ENCODE peak calls at places on chromosomes 1 and 21, in four cellular contexts. One of them, this sample, is unnamed.

GRCh38 chr1:149843302-149844041 is 55.9 kb upstream of the BOLA1 start:
- DNase-seq in A549: no peak
- DNase-seq in Panc1: no peak
- DNase-seq in pancreas: no peak
- DNase-seq in this sample: peak; percentile 36

GRCh38 chr21:43645414-43645891 is 13.8 kb downstream of the HSF2BP start:
- DNase-seq in A549: peak; percentile 90
- DNase-seq in pancreas: no peak
- DNase-seq in Panc1: peak; percentile 58
- DNase-seq in this sample: peak; percentile 44

GRCh38 chr1:22918644-22919043 is 54.0 kb downstream of the LACTBL1 start:
- DNase-seq in A549: no peak
- DNase-seq in Panc1: no peak
- DNase-seq in pancreas: no peak
- DNase-seq in this sample: no peak

GRCh38 chr1:27594542-27595510 is 9.1 kb downstream of the AHDC1 start:
- DNase-seq in pancreas: no peak
- DNase-seq in Panc1: no peak
- DNase-seq in A549: no peak
- DNase-seq in this sample: no peak

GRCh38 chr1:81803423-81804103 is 2.8 kb downstream of the ADGRL2 start:
- DNase-seq in pancreas: no peak
- DNase-seq in A549: peak; percentile 29
- DNase-seq in Panc1: no peak
- DNase-seq in this sample: no peak

GRCh38 chr1:156508205-156508954 is 7.8 kb upstream of the MEF2D start:
- DNase-seq in Panc1: no peak
- DNase-seq in A549: no peak
- DNase-seq in pancreas: no peak
- DNase-seq in this sample: no peak

GRCh38 chr1:245512980-245513578 is 358.3 kb downstream of the KIF26B start:
- DNase-seq in A549: no peak
- DNase-seq in Panc1: no peak
- DNase-seq in pancreas: no peak
- DNase-seq in this sample: no peak

GRCh38 chr21:15752763-15753407 is 23.1 kb downstream of the USP25 start:
- DNase-seq in A549: no peak
- DNase-seq in Panc1: no peak
- DNase-seq in pancreas: no peak
- DNase-seq in this sample: no peak

GRCh38 chr1:29686012-29686930 is 449.9 kb downstream of the PTPRU start:
- DNase-seq in Panc1: no peak
- DNase-seq in A549: no peak
- DNase-seq in pancreas: no peak
- DNase-seq in this sample: no peak

GRCh38 chr1:3530086-3530930 is 75.8 kb downstream of the ARHGEF16 start:
- DNase-seq in pancreas: peak; percentile 47
- DNase-seq in A549: no peak
- DNase-seq in Panc1: no peak
- DNase-seq in this sample: no peak

GRCh38 chr1:220710333-220710732 is 20.2 kb downstream of the C1orf115 start:
- DNase-seq in Panc1: no peak
- DNase-seq in pancreas: no peak
- DNase-seq in A549: no peak
- DNase-seq in this sample: no peak

GRCh38 chr1:36446261-36446660 is 4.0 kb downstream of the OSCP1 start:
- DNase-seq in pancreas: no peak
- DNase-seq in Panc1: no peak
- DNase-seq in A549: peak; percentile 34
- DNase-seq in this sample: no peak

GRCh38 chr1:43358121-43358745 is 548 bp upstream of the CDC20 start:
- DNase-seq in A549: peak; percentile 72
- DNase-seq in Panc1: no peak
- DNase-seq in pancreas: no peak
- DNase-seq in this sample: peak; percentile 17

GRCh38 chr1:43994794-43995790 is 3.7 kb downstream of the CCDC24 start:
- DNase-seq in Panc1: no peak
- DNase-seq in pancreas: no peak
- DNase-seq in A549: peak; percentile 53
- DNase-seq in this sample: no peak

GRCh38 chr1:226223157-226223785 is at the start of gene MIXL1:
- DNase-seq in Panc1: no peak
- DNase-seq in pancreas: no peak
- DNase-seq in A549: no peak
- DNase-seq in this sample: no peak

GRCh38 chr1:19361231-19362147 is 49.4 kb downstream of the SLC66A1 start:
- DNase-seq in Panc1: no peak
- DNase-seq in pancreas: no peak
- DNase-seq in A549: no peak
- DNase-seq in this sample: no peak

GRCh38 chr1:30294508-30294907 is 428.9 kb downstream of the MATN1 start:
- DNase-seq in A549: no peak
- DNase-seq in Panc1: no peak
- DNase-seq in pancreas: no peak
- DNase-seq in this sample: no peak

GRCh38 chr1:10186453-10187319 is 23.7 kb upstream of the KIF1B start:
- DNase-seq in A549: no peak
- DNase-seq in Panc1: no peak
- DNase-seq in pancreas: no peak
- DNase-seq in this sample: no peak

GRCh38 chr1:36109041-36109679 is 15.9 kb downstream of the COL8A2 start:
- DNase-seq in pancreas: no peak
- DNase-seq in A549: no peak
- DNase-seq in Panc1: no peak
- DNase-seq in this sample: no peak

GRCh38 chr1:172601046-172601630 is 57.8 kb upstream of the FASLG start:
- DNase-seq in pancreas: no peak
- DNase-seq in Panc1: no peak
- DNase-seq in A549: no peak
- DNase-seq in this sample: no peak

GRCh38 chr1:112444269-112444668 is 48.3 kb downstream of the CTTNBP2NL start:
- DNase-seq in pancreas: no peak
- DNase-seq in Panc1: no peak
- DNase-seq in A549: no peak
- DNase-seq in this sample: no peak

GRCh38 chr1:111203681-111204210 is 3.3 kb upstream of the DENND2D start:
- DNase-seq in Panc1: no peak
- DNase-seq in pancreas: peak; percentile 77
- DNase-seq in A549: no peak
- DNase-seq in this sample: peak; percentile 92

GRCh38 chr1:206575165-206575893 is 36.9 kb downstream of the EIF2D start:
- DNase-seq in A549: no peak
- DNase-seq in pancreas: no peak
- DNase-seq in Panc1: no peak
- DNase-seq in this sample: no peak

GRCh38 chr1:83849191-83850061 is 149.5 kb downstream of the TTLL7 start:
- DNase-seq in pancreas: no peak
- DNase-seq in A549: no peak
- DNase-seq in Panc1: no peak
- DNase-seq in this sample: no peak

GRCh38 chr1:201028473-201028889 is 5.0 kb upstream of the KIF21B start:
- DNase-seq in pancreas: no peak
- DNase-seq in Panc1: no peak
- DNase-seq in A549: no peak
- DNase-seq in this sample: no peak

GRCh38 chr1:203326830-203327683 is 21.7 kb downstream of the BTG2 start:
- DNase-seq in A549: peak; percentile 87
- DNase-seq in pancreas: peak; percentile 95
- DNase-seq in Panc1: peak; percentile 13
- DNase-seq in this sample: peak; percentile 98

GRCh38 chr1:204350857-204351573 is 8.7 kb downstream of the PLEKHA6 start:
- DNase-seq in pancreas: peak; percentile 61
- DNase-seq in Panc1: no peak
- DNase-seq in A549: no peak
- DNase-seq in this sample: peak; percentile 74

DNA sequence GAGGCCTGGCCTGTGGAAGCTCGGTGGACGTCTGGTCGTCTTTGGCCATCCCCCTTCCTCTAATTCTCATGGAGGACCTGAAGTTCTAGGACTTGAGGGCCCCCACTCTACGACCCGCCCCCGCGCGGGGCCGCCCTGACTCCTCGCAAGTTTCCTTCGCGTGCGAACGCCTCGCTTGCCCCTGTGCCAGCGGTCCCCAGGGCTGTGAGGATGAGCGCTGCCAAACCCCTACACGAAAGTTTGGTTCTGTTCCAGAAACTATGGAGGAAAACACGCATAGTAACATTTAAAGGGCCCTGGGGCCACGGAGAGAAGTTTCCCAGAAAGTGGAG is 294 bp upstream of the GNG12 start:
- DNase-seq in pancreas: no peak
- DNase-seq in A549: no peak
- DNase-seq in Panc1: no peak
- DNase-seq in this sample: no peak
- H3K27ac ChIP-seq in pancreas: peak overlapping the region; percentile 91
- H3K27ac ChIP-seq in A549: peak overlapping the region; percentile 97
- H3K27ac ChIP-seq in Panc1: peak overlapping the region; percentile 87
- H3K27ac ChIP-seq in this sample: peak overlapping the region; percentile 98

DNA sequence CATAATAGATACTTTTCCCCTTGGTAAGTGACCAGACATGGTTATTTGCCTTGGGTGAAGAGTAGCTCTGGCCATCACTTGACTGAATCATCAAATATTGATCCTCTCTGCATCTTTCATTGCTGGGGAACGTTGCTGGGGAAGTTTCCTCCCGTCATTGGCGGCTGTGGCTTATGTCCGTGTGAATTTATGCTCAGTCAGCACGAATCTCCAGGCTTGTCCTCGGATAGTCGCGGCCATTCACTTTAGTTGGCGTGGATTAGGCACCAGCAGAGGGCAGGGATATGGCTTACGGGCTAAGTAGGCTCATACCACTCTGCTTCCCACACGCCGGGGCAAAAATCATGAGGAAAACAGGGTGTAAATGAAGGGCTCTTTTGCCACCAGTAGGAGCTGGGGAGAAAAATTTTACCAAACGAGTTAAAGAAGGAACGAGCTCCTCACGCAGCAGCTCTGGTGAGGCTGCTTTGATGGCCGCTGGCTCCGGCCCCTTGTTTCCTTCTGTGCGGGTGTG is 473.4 kb downstream of the CAMTA1 start:
- DNase-seq in pancreas: no peak
- DNase-seq in Panc1: no peak
- DNase-seq in A549: no peak
- DNase-seq in this sample: no peak
- H3K27ac ChIP-seq in pancreas: no peak overlapping the region
- H3K27ac ChIP-seq in Panc1: no peak overlapping the region
- H3K27ac ChIP-seq in A549: no peak overlapping the region
- H3K27ac ChIP-seq in this sample: no peak overlapping the region

DNA sequence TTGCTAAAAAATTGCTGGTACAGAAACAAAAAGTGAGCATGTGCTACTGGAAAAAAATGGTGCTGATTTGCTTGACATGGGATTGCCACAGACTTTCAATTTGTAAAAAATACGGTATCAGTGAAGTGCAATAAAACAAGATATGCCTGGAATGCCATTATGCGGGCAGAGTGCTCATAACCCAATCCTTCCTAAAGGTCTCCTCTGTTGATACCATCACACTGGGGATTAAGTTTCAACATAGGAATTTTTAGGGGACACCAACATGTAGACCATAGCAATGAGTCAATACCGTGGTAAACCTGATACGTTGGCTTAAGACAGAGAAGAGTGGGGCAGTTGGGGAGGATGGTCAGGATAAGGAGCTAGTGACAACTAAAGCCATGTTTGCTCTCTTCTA is 20.5 kb downstream of the MX1 start:
- DNase-seq in Panc1: no peak
- DNase-seq in A549: no peak
- DNase-seq in pancreas: no peak
- DNase-seq in this sample: no peak
- H3K27ac ChIP-seq in Panc1: no peak overlapping the region
- H3K27ac ChIP-seq in A549: no peak overlapping the region
- H3K27ac ChIP-seq in pancreas: no peak overlapping the region
- H3K27ac ChIP-seq in this sample: no peak overlapping the region

GRCh38 chr1:32680642-32681041 is 21.9 kb downstream of the SYNC start:
- DNase-seq in A549: no peak
- DNase-seq in pancreas: no peak
- DNase-seq in Panc1: no peak
- DNase-seq in this sample: no peak
- H3K27ac ChIP-seq in A549: no peak overlapping the region
- H3K27ac ChIP-seq in pancreas: no peak overlapping the region
- H3K27ac ChIP-seq in Panc1: no peak overlapping the region
- H3K27ac ChIP-seq in this sample: no peak overlapping the region

DNA sequence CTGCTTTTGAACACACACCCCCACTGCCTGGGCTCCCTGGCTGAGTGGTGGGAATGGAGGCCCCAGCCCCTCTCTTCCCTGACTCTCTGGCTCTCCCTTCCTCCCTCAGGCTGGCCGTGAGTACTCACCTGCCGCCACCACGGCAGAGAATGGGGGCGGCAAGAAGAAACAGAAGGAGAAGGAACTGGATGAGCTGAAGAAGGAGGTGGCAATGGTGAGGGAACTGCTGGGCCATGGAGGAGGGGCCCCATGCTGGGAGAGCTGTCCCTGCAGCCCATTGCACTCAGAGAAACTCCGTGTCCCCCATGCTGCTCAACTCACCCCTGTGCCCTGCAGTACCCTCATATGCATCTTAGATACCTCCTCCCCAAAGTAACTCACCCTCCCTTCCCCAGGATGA is 5.2 kb downstream of the ATP1A2 start:
- DNase-seq in pancreas: no peak
- DNase-seq in Panc1: no peak
- DNase-seq in A549: no peak
- DNase-seq in this sample: no peak
- H3K27ac ChIP-seq in pancreas: no peak overlapping the region
- H3K27ac ChIP-seq in Panc1: no peak overlapping the region
- H3K27ac ChIP-seq in A549: peak overlapping the region; percentile 41
- H3K27ac ChIP-seq in this sample: no peak overlapping the region

This sample was measured in Peyer's patch.